ENCODE peak calls at places on chromosomes 5 and 9, in ten cellular contexts. One of them, this sample, is unnamed.

GRCh38 chr5:111224561-111224989 is 391 bp downstream of the CAMK4 start:
- DNase-seq in spleen: no peak
- DNase-seq in stimulated activated naive B cell treated with anti-CD40 and anti-IgM and Interleukin-4, amounts not matched to agents 10 μg/mL and 1 μg/mL and 100 μg/mL, for 72 hours: no peak
- DNase-seq in activated CD8-positive, alpha-beta T cell treated with anti-CD3 and anti-CD28 coated beads, Interleukin-2, amount 10 ng/mL, durations not matched to agents 7 days and 5 days: no peak
- DNase-seq in BJ: no peak
- DNase-seq in non-pigmented ciliary epithelial cell: no peak
- DNase-seq in left lung: no peak
- DNase-seq in stimulated activated CD8-positive, alpha-beta memory T cell treated with anti-CD3 and anti-CD28 coated beads, Interleukin-2, amount 100 ng/mL, for 1 hour: no peak
- DNase-seq in fibroblast of lung: no peak
- DNase-seq in ACHN: no peak
- DNase-seq in this sample: peak

GRCh38 chr5:167244583-167244982 is 1046.9 kb upstream of the WWC1 start:
- DNase-seq in left lung: no peak
- DNase-seq in non-pigmented ciliary epithelial cell: no peak
- DNase-seq in stimulated activated naive B cell treated with anti-CD40 and anti-IgM and Interleukin-4, amounts not matched to agents 10 μg/mL and 1 μg/mL and 100 μg/mL, for 72 hours: no peak
- DNase-seq in stimulated activated CD8-positive, alpha-beta memory T cell treated with anti-CD3 and anti-CD28 coated beads, Interleukin-2, amount 100 ng/mL, for 1 hour: no peak
- DNase-seq in fibroblast of lung: no peak
- DNase-seq in BJ: no peak
- DNase-seq in activated CD8-positive, alpha-beta T cell treated with anti-CD3 and anti-CD28 coated beads, Interleukin-2, amount 10 ng/mL, durations not matched to agents 7 days and 5 days: no peak
- DNase-seq in ACHN: peak
- DNase-seq in spleen: no peak
- DNase-seq in this sample: no peak

GRCh38 chr5:55895276-55895675 is 44.1 kb downstream of the IL31RA start:
- DNase-seq in BJ: no peak
- DNase-seq in stimulated activated CD8-positive, alpha-beta memory T cell treated with anti-CD3 and anti-CD28 coated beads, Interleukin-2, amount 100 ng/mL, for 1 hour: no peak
- DNase-seq in stimulated activated naive B cell treated with anti-CD40 and anti-IgM and Interleukin-4, amounts not matched to agents 10 μg/mL and 1 μg/mL and 100 μg/mL, for 72 hours: no peak
- DNase-seq in fibroblast of lung: no peak
- DNase-seq in ACHN: no peak
- DNase-seq in activated CD8-positive, alpha-beta T cell treated with anti-CD3 and anti-CD28 coated beads, Interleukin-2, amount 10 ng/mL, durations not matched to agents 7 days and 5 days: no peak
- DNase-seq in non-pigmented ciliary epithelial cell: no peak
- DNase-seq in spleen: no peak
- DNase-seq in left lung: no peak
- DNase-seq in this sample: no peak

GRCh38 chr9:20387062-20387461 is 235.2 kb downstream of the MLLT3 start:
- DNase-seq in fibroblast of lung: no peak
- DNase-seq in ACHN: no peak
- DNase-seq in activated CD8-positive, alpha-beta T cell treated with anti-CD3 and anti-CD28 coated beads, Interleukin-2, amount 10 ng/mL, durations not matched to agents 7 days and 5 days: no peak
- DNase-seq in spleen: no peak
- DNase-seq in non-pigmented ciliary epithelial cell: no peak
- DNase-seq in stimulated activated CD8-positive, alpha-beta memory T cell treated with anti-CD3 and anti-CD28 coated beads, Interleukin-2, amount 100 ng/mL, for 1 hour: no peak
- DNase-seq in stimulated activated naive B cell treated with anti-CD40 and anti-IgM and Interleukin-4, amounts not matched to agents 10 μg/mL and 1 μg/mL and 100 μg/mL, for 72 hours: no peak
- DNase-seq in left lung: no peak
- DNase-seq in BJ: no peak
- DNase-seq in this sample: no peak

GRCh38 chr9:106994463-106994862 is 131.5 kb downstream of the ZNF462 start:
- DNase-seq in activated CD8-positive, alpha-beta T cell treated with anti-CD3 and anti-CD28 coated beads, Interleukin-2, amount 10 ng/mL, durations not matched to agents 7 days and 5 days: no peak
- DNase-seq in spleen: no peak
- DNase-seq in ACHN: no peak
- DNase-seq in BJ: no peak
- DNase-seq in stimulated activated CD8-positive, alpha-beta memory T cell treated with anti-CD3 and anti-CD28 coated beads, Interleukin-2, amount 100 ng/mL, for 1 hour: no peak
- DNase-seq in left lung: no peak
- DNase-seq in stimulated activated naive B cell treated with anti-CD40 and anti-IgM and Interleukin-4, amounts not matched to agents 10 μg/mL and 1 μg/mL and 100 μg/mL, for 72 hours: no peak
- DNase-seq in fibroblast of lung: no peak
- DNase-seq in non-pigmented ciliary epithelial cell: no peak
- DNase-seq in this sample: no peak

GRCh38 chr5:2899311-2899710 is 147.8 kb upstream of the IRX2 start:
- DNase-seq in fibroblast of lung: no peak
- DNase-seq in stimulated activated CD8-positive, alpha-beta memory T cell treated with anti-CD3 and anti-CD28 coated beads, Interleukin-2, amount 100 ng/mL, for 1 hour: no peak
- DNase-seq in spleen: no peak
- DNase-seq in BJ: no peak
- DNase-seq in activated CD8-positive, alpha-beta T cell treated with anti-CD3 and anti-CD28 coated beads, Interleukin-2, amount 10 ng/mL, durations not matched to agents 7 days and 5 days: no peak
- DNase-seq in ACHN: no peak
- DNase-seq in stimulated activated naive B cell treated with anti-CD40 and anti-IgM and Interleukin-4, amounts not matched to agents 10 μg/mL and 1 μg/mL and 100 μg/mL, for 72 hours: no peak
- DNase-seq in non-pigmented ciliary epithelial cell: no peak
- DNase-seq in left lung: no peak
- DNase-seq in this sample: no peak

GRCh38 chr9:93574091-93574899 is 2.1 kb upstream of the PHF2 start:
- DNase-seq in BJ: no peak
- DNase-seq in non-pigmented ciliary epithelial cell: no peak
- DNase-seq in spleen: no peak
- DNase-seq in activated CD8-positive, alpha-beta T cell treated with anti-CD3 and anti-CD28 coated beads, Interleukin-2, amount 10 ng/mL, durations not matched to agents 7 days and 5 days: no peak
- DNase-seq in ACHN: no peak
- DNase-seq in stimulated activated naive B cell treated with anti-CD40 and anti-IgM and Interleukin-4, amounts not matched to agents 10 μg/mL and 1 μg/mL and 100 μg/mL, for 72 hours: no peak
- DNase-seq in fibroblast of lung: no peak
- DNase-seq in left lung: no peak
- DNase-seq in stimulated activated CD8-positive, alpha-beta memory T cell treated with anti-CD3 and anti-CD28 coated beads, Interleukin-2, amount 100 ng/mL, for 1 hour: no peak
- DNase-seq in this sample: no peak

GRCh38 chr9:19660019-19660418 is 128.8 kb downstream of the SLC24A2 start:
- DNase-seq in BJ: no peak
- DNase-seq in activated CD8-positive, alpha-beta T cell treated with anti-CD3 and anti-CD28 coated beads, Interleukin-2, amount 10 ng/mL, durations not matched to agents 7 days and 5 days: no peak
- DNase-seq in left lung: no peak
- DNase-seq in ACHN: peak
- DNase-seq in stimulated activated CD8-positive, alpha-beta memory T cell treated with anti-CD3 and anti-CD28 coated beads, Interleukin-2, amount 100 ng/mL, for 1 hour: no peak
- DNase-seq in fibroblast of lung: no peak
- DNase-seq in spleen: no peak
- DNase-seq in stimulated activated naive B cell treated with anti-CD40 and anti-IgM and Interleukin-4, amounts not matched to agents 10 μg/mL and 1 μg/mL and 100 μg/mL, for 72 hours: no peak
- DNase-seq in non-pigmented ciliary epithelial cell: no peak
- DNase-seq in this sample: no peak

GRCh38 chr5:126103872-126104271 is 319.3 kb upstream of the GRAMD2B start:
- DNase-seq in stimulated activated naive B cell treated with anti-CD40 and anti-IgM and Interleukin-4, amounts not matched to agents 10 μg/mL and 1 μg/mL and 100 μg/mL, for 72 hours: no peak
- DNase-seq in ACHN: no peak
- DNase-seq in stimulated activated CD8-positive, alpha-beta memory T cell treated with anti-CD3 and anti-CD28 coated beads, Interleukin-2, amount 100 ng/mL, for 1 hour: no peak
- DNase-seq in left lung: no peak
- DNase-seq in activated CD8-positive, alpha-beta T cell treated with anti-CD3 and anti-CD28 coated beads, Interleukin-2, amount 10 ng/mL, durations not matched to agents 7 days and 5 days: no peak
- DNase-seq in fibroblast of lung: no peak
- DNase-seq in spleen: no peak
- DNase-seq in BJ: no peak
- DNase-seq in non-pigmented ciliary epithelial cell: no peak
- DNase-seq in this sample: no peak

GRCh38 chr5:39270172-39270848 is 50.9 kb upstream of the FYB1 start:
- DNase-seq in spleen: no peak
- DNase-seq in stimulated activated CD8-positive, alpha-beta memory T cell treated with anti-CD3 and anti-CD28 coated beads, Interleukin-2, amount 100 ng/mL, for 1 hour: no peak
- DNase-seq in non-pigmented ciliary epithelial cell: no peak
- DNase-seq in BJ: no peak
- DNase-seq in stimulated activated naive B cell treated with anti-CD40 and anti-IgM and Interleukin-4, amounts not matched to agents 10 μg/mL and 1 μg/mL and 100 μg/mL, for 72 hours: no peak
- DNase-seq in ACHN: no peak
- DNase-seq in left lung: no peak
- DNase-seq in fibroblast of lung: no peak
- DNase-seq in activated CD8-positive, alpha-beta T cell treated with anti-CD3 and anti-CD28 coated beads, Interleukin-2, amount 10 ng/mL, durations not matched to agents 7 days and 5 days: peak
- DNase-seq in this sample: no peak

GRCh38 chr5:111404270-111404769 is 108.0 kb downstream of the STARD4 start:
- DNase-seq in stimulated activated naive B cell treated with anti-CD40 and anti-IgM and Interleukin-4, amounts not matched to agents 10 μg/mL and 1 μg/mL and 100 μg/mL, for 72 hours: no peak
- DNase-seq in activated CD8-positive, alpha-beta T cell treated with anti-CD3 and anti-CD28 coated beads, Interleukin-2, amount 10 ng/mL, durations not matched to agents 7 days and 5 days: no peak
- DNase-seq in ACHN: no peak
- DNase-seq in non-pigmented ciliary epithelial cell: no peak
- DNase-seq in BJ: no peak
- DNase-seq in left lung: no peak
- DNase-seq in stimulated activated CD8-positive, alpha-beta memory T cell treated with anti-CD3 and anti-CD28 coated beads, Interleukin-2, amount 100 ng/mL, for 1 hour: no peak
- DNase-seq in fibroblast of lung: peak
- DNase-seq in spleen: no peak
- DNase-seq in this sample: no peak